ENCODE peak calls at places on chromosome 1, in six cellular contexts. J is aorta; W is CD4-positive, CD25-positive, alpha-beta regulatory T cell; K is CD8-positive, alpha-beta memory T cell; U is IMR-90; T is vagina. X is an unnamed sample. For H3K36me3, the result is how much of the 10 kb centered on the place peaks cover.

GRCh38 chr1:30464187-30464617 is 259.2 kb downstream of the MATN1 start:
- DNase-seq in J (no peak), W (no peak), K (no peak), U (no peak), T (no peak), X (no peak)

GRCh38 chr1:233982827-233983518 is 78.5 kb downstream of the SLC35F3 start:
- DNase-seq in J (no peak), W (no peak), K (no peak), U (no peak), T (no peak), X (no peak)

GRCh38 chr1:240194120-240194519 is 102.4 kb downstream of the FMN2 start:
- DNase-seq in J (no peak), W (no peak), K (no peak), U (peak), T (no peak), X (peak)

GRCh38 chr1:20279507-20279906 is 11.2 kb upstream of the VWA5B1 start:
- DNase-seq in J (no peak), W (no peak), K (no peak), U (peak), T (no peak), X (peak)

GRCh38 chr1:173489149-173489600 is 12.0 kb downstream of the PRDX6 start:
- DNase-seq in J (no peak), W (no peak), K (no peak), U (peak), T (no peak), X (no peak)

GRCh38 chr1:7861452-7861851 is 8.6 kb upstream of the UTS2 start:
- DNase-seq in J (no peak), W (no peak), K (no peak), U (no peak), T (no peak), X (no peak)

GRCh38 chr1:18787825-18788385 is 71.6 kb downstream of the TAS1R2 start:
- DNase-seq in J (no peak), W (no peak), K (no peak), U (no peak), T (no peak), X (no peak)

GRCh38 chr1:42686418-42686817 is 4.2 kb downstream of the YBX1 start:
- DNase-seq in J (no peak), W (no peak), K (no peak), U (no peak), T (no peak), X (no peak)

GRCh38 chr1:86753700-86754099 is 49.3 kb downstream of the SH3GLB1 start:
- DNase-seq in J (no peak), W (peak), K (no peak), U (peak), T (no peak), X (no peak)

GRCh38 chr1:153525088-153525713 is 10.6 kb downstream of the S100A6 start:
- DNase-seq in J (no peak), W (no peak), K (no peak), U (peak), T (no peak), X (no peak)

GRCh38 chr1:23638188-23638619 is 53.4 kb upstream of the RPL11 start:
- DNase-seq in J (no peak), W (no peak), K (no peak), U (no peak), T (no peak), X (no peak)

GRCh38 chr1:59354754-59355337 is 58.0 kb downstream of the FGGY start:
- DNase-seq in J (no peak), W (no peak), K (no peak), U (no peak), T (no peak), X (no peak)

GRCh38 chr1:40948741-40949528 is 30.6 kb upstream of the CTPS1 start:
- DNase-seq in J (no peak), W (peak), K (peak), U (peak), T (no peak), X (peak)

GRCh38 chr1:85274969-85275453 is 1.4 kb downstream of the BCL10 start:
- DNase-seq in J (no peak), W (no peak), K (no peak), U (peak), T (no peak), X (no peak)

GRCh38 chr1:41710980-41711379 is 207.7 kb downstream of the HIVEP3 start:
- DNase-seq in J (no peak), W (no peak), K (no peak), U (no peak), T (no peak), X (no peak)

GRCh38 chr1:117289316-117289715 is 77.9 kb upstream of the MAN1A2 start:
- DNase-seq in J (no peak), W (no peak), K (no peak), U (no peak), T (no peak), X (no peak)

GRCh38 chr1:228978486-228979324 is 243.4 kb downstream of the RHOU start:
- DNase-seq in J (no peak), W (no peak), K (no peak), U (no peak), T (peak), X (no peak)

GRCh38 chr1:228010921-228011320 is 4.1 kb downstream of the WNT3A start:
- DNase-seq in J (peak), W (no peak), K (no peak), U (no peak), T (peak), X (no peak)

GRCh38 chr1:171642197-171642596 is 10.3 kb downstream of the MYOC start:
- DNase-seq in J (no peak), W (no peak), K (no peak), U (no peak), T (no peak), X (no peak)

GRCh38 chr1:162552684-162553252 is 8.8 kb upstream of the UAP1 start:
- DNase-seq in J (no peak), W (no peak), K (no peak), U (no peak), T (no peak), X (no peak)

GRCh38 chr1:83872515-83872914 is 126.4 kb downstream of the TTLL7 start:
- DNase-seq in J (no peak), W (no peak), K (no peak), U (no peak), T (no peak), X (no peak)

GRCh38 chr1:35708179-35708891 is 10.3 kb downstream of the C1orf216 start:
- DNase-seq in J (no peak), W (peak), K (no peak), U (no peak), T (no peak), X (no peak)

GRCh38 chr1:26694185-26694572 is 1.6 kb upstream of the ARID1A start:
- DNase-seq in J (no peak), W (no peak), K (no peak), U (no peak), T (no peak), X (no peak)

GRCh38 chr1:230031131-230031530 is 35.9 kb upstream of the GALNT2 start:
- DNase-seq in J (no peak), W (no peak), K (no peak), U (no peak), T (no peak), X (no peak)

GRCh38 chr1:175317309-175317708 is 124.7 kb upstream of the KIAA0040 start:
- DNase-seq in J (no peak), W (peak), K (no peak), U (no peak), T (no peak), X (no peak)

GRCh38 chr1:3524571-3525203 is 70.2 kb downstream of the ARHGEF16 start:
- DNase-seq in J (no peak), W (no peak), K (no peak), U (no peak), T (no peak), X (no peak)

GRCh38 chr1:14071581-14071980 is 371.6 kb downstream of the PRDM2 start:
- DNase-seq in J (no peak), W (no peak), K (no peak), U (no peak), T (no peak), X (no peak)

GRCh38 chr1:223654083-223654482 is 11.4 kb downstream of the CAPN8 start:
- DNase-seq in J (no peak), W (no peak), K (no peak), U (no peak), T (no peak), X (no peak)

GRCh38 chr1:234631721-234632125 is 21.7 kb upstream of the IRF2BP2 start:
- DNase-seq in J (no peak), W (no peak), K (no peak), U (peak), T (no peak), X (peak)

GRCh38 chr1:28173151-28173979 is 3.1 kb downstream of the PTAFR start:
- DNase-seq in J (no peak), W (no peak), K (no peak), U (peak), T (no peak), X (no peak)
- H3K4me3 ChIP-seq in J (no peak), W (no peak), K (no peak), U (no peak), T (no peak), X (no peak)

DNA sequence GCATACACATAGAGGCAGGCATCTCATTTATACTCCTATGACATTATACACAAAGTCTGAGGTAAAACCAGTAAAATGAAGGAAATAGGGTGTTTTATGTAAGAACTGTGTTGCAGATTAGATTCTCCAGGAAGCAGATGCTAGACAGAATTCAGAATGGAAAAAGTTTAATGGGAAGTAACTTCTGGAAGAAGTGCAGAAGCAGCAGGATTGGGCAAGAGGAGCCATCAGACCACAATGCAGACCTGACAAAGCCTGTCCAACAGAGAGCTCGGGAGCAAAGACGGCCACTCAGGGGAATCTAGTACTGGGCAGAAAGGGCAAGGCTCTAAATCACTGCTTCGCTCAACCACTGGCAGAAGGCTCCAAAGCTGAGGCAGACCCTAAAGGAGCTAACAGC is 33.7 kb downstream of the FBXO42 start:
- DNase-seq in J (no peak), W (no peak), K (no peak), U (no peak), T (no peak), X (no peak)
- H3K36me3 ChIP-seq in J (under half), W (under half), K (under half), U (under half), T (under half), X (under half)

DNA sequence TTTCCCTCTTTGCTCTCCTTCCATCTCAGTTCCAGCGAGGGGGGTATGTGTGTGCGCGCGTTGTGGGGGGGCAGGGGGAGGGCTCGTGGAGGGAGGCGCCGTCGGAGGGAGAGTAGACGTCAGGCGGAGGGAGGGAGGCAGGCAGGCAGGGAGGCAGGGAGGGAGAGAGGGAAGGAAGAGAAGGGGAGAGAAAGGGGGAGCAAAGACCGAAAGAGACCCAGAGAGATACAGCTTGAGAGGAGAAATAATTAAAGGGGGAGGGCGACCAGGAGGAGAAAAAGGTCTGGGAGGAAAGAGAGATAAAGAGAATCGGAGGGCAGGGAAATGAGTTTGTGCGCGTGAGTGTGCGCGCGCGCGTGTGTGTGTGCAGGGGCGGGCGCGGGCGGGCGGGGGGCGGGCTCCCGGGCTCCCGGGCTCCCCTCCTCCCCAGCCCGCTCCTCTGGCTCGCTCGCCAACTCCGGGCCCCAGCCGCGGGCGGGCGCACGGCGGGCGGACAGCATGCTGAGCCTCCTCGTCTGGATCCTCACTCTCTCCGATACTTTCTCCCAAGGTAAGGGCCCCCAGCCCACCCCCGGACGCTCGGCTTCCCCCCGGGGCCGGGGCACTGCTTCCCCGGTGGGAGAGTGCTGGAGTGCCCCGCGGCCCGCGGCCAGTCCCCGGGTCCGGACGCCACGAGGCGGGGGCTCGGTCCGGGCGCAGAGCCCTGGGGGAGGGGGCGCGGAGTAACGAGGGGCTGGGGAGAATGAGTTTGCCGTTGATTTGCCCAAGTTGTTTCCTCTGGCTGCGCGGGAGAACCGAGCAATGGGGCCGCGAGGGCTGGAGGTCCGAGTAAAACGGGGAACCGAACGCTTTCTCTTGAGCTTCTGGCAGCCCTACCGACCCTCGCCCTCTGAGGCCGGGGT is at the start of gene KIRREL1:
- DNase-seq in J (peak), W (no peak), K (no peak), U (peak), T (no peak), X (peak)
- H3K4me3 ChIP-seq in J (peak), W (no peak), K (no peak), U (peak), T (peak), X (peak)

DNA sequence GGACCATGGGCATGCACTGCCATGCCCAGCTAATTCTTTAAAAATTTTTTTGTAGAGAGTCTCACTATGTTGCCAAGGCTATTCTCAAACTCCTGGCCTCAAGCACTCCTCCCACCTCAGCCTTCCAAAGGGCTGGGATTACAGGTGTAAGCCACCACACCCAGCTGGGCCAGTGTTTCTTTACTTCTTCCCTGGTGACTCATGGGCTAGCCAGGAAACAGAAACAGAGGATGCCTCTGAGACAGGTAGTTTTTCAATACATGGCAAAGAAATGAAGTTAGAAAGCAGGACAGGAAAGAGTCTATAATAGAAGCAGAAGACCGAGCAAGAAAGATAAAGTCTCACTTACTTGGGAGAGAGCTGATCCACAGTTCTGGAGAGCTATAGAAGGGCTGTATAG is 7.6 kb upstream of the C1orf74 start:
- DNase-seq in J (no peak), W (no peak), K (no peak), U (no peak), T (no peak), X (no peak)
- H3K36me3 ChIP-seq in J (under half), W (under half), K (under half), U (under half), T (under half), X (under half)

GRCh38 chr1:157042852-157043251 is 2.7 kb downstream of the ARHGEF11 start:
- DNase-seq in J (no peak), W (no peak), K (no peak), U (no peak), T (no peak), X (no peak)

GRCh38 chr1:157045251-157046218 is at the start of gene ARHGEF11:
- DNase-seq in J (peak), W (peak), K (no peak), U (peak), T (no peak), X (peak)

GRCh38 chr1:157044326-157044725 is 1.2 kb downstream of the ARHGEF11 start:
- DNase-seq in J (no peak), W (no peak), K (no peak), U (no peak), T (no peak), X (no peak)

GRCh38 chr1:157040802-157041201 is 4.7 kb downstream of the ARHGEF11 start:
- DNase-seq in J (no peak), W (no peak), K (no peak), U (peak), T (no peak), X (peak)

GRCh38 chr1:157043685-157044084 is 1.9 kb downstream of the ARHGEF11 start:
- DNase-seq in J (no peak), W (no peak), K (no peak), U (no peak), T (no peak), X (peak)
- H3K4me3 ChIP-seq in J (peak), W (no peak), K (no peak), U (peak), T (peak), X (peak)

GRCh38 chr1:9755441-9755995 is 68.2 kb downstream of the CLSTN1 start:
- DNase-seq in J (peak), W (no peak), K (no peak), U (no peak), T (no peak), X (no peak)
- H3K36me3 ChIP-seq in J (under half), W (under half), K (under half), U (under half), T (under half), X (under half)

DNA sequence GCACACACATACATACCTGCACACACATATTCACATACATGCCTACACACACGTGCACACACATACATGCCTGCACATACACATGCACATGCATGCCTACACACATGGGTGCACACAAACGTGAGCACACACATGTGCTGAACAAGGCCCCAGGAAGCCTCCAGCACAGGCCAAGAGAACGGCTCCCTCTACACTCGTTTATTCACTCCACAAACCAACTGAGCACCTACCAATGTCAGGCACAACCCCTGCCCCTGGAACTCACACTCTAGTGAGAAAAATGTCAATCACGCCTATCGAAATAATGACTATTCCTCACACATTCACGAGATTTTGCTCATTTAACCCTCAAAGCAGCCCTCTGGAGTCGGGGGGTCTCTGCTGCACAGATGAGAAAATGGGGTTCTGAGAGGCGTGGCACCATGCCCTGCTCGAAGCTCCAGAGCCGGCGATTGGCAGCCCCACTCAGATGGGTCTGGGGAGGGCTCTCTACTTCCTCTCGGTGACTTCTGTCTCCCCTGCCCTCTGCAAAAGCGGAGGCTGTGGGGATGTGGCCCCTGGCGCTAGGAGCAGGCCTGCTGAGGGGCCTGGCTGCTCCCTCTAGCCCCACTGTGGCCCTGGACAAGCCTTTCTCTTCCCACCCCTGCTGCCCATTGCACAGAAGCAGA is 90.2 kb upstream of the RUNX3 start:
- DNase-seq in J (no peak), W (no peak), K (no peak), U (no peak), T (no peak), X (no peak)
- H3K4me3 ChIP-seq in J (no peak), W (no peak), K (no peak), U (no peak), T (no peak), X (no peak)

GRCh38 chr1:1255078-1255477 is 8.6 kb upstream of the C1QTNF12 start:
- DNase-seq in J (no peak), W (no peak), K (no peak), U (no peak), T (no peak), X (no peak)
- H3K36me3 ChIP-seq in J (under half), W (under half), K (under half), U (half or more), T (under half), X (under half)

GRCh38 chr1:94319319-94320180 is 82.2 kb upstream of the ARHGAP29 start:
- DNase-seq in J (no peak), W (no peak), K (no peak), U (no peak), T (no peak), X (no peak)
- H3K4me3 ChIP-seq in J (no peak), W (no peak), K (no peak), U (no peak), T (no peak), X (no peak)

GRCh38 chr1:37515185-37516034 is 844 bp upstream of the MEAF6 start:
- DNase-seq in J (no peak), W (no peak), K (no peak), U (no peak), T (no peak), X (no peak)
- H3K36me3 ChIP-seq in J (under half), W (under half), K (under half), U (under half), T (under half), X (under half)